ENCODE peak calls at places on chromosomes 6 and 20, in ten cellular contexts. J is progenitor cell of endocrine pancreas; Z is bronchial epithelial cell; V is activated T-cell treated with anti-CD3 and anti-CD28 coated beads, Interleukin-2, amount 50 U/mL, for 48 hours; A is GM03348; T is iris pigment epithelial cell; P is brain microvascular endothelial cell; S is GM23248; K is DMS79; O is left ventricle myocardium inferior. X is an unnamed sample.

GRCh38 chr20:4563534-4563933 is 158.2 kb upstream of the PRND start:
- DNase-seq in J (peak), Z (peak), V (no peak), A (peak), T (peak), P (peak), S (peak), K (no peak), O (no peak), X (no peak)

GRCh38 chr6:39923394-39923793 is 10.9 kb downstream of the MOCS1 start:
- DNase-seq in J (no peak), Z (peak), V (no peak), A (no peak), T (no peak), P (no peak), S (no peak), K (no peak), O (peak), X (no peak)

GRCh38 chr20:40687384-40688128 is 1.5 kb downstream of the MAFB start:
- DNase-seq in J (peak), Z (peak), V (peak), A (peak), T (peak), P (no peak), S (peak), K (no peak), O (peak), X (no peak)

GRCh38 chr6:98529364-98529763 is 305.0 kb upstream of the POU3F2 start:
- DNase-seq in J (no peak), Z (no peak), V (no peak), A (no peak), T (no peak), P (no peak), S (no peak), K (no peak), O (no peak), X (no peak)

GRCh38 chr6:45930419-45931059 is 85.1 kb downstream of the CLIC5 start:
- DNase-seq in J (peak), Z (peak), V (peak), A (peak), T (peak), P (peak), S (peak), K (no peak), O (peak), X (no peak)

GRCh38 chr20:42319614-42320013 is 701.4 kb upstream of the CHD6 start:
- DNase-seq in J (no peak), Z (no peak), V (no peak), A (no peak), T (no peak), P (no peak), S (no peak), K (no peak), O (no peak), X (no peak)

GRCh38 chr6:110326609-110327008 is 31.5 kb downstream of the METTL24 start:
- DNase-seq in J (no peak), Z (no peak), V (no peak), A (no peak), T (no peak), P (no peak), S (no peak), K (no peak), O (no peak), X (no peak)

GRCh38 chr20:59772373-59772705 is 161.1 kb downstream of the SYCP2 start:
- DNase-seq in J (no peak), Z (no peak), V (no peak), A (no peak), T (no peak), P (no peak), S (no peak), K (no peak), O (no peak), X (no peak)

GRCh38 chr20:24804481-24805206 is 144.4 kb upstream of the CST7 start:
- DNase-seq in J (no peak), Z (no peak), V (no peak), A (no peak), T (no peak), P (no peak), S (no peak), K (no peak), O (no peak), X (no peak)

GRCh38 chr6:72974276-72974675 is 251.0 kb downstream of the KHDC1L start:
- DNase-seq in J (no peak), Z (no peak), V (no peak), A (no peak), T (no peak), P (no peak), S (no peak), K (no peak), O (no peak), X (no peak)

GRCh38 chr6:16766836-16767745 is 5.8 kb upstream of the ATXN1 start:
- DNase-seq in J (no peak), Z (no peak), V (no peak), A (no peak), T (peak), P (peak), S (peak), K (no peak), O (no peak), X (no peak)

GRCh38 chr20:3277686-3278465 is 38.9 kb upstream of the SLC4A11 start:
- DNase-seq in J (no peak), Z (no peak), V (no peak), A (no peak), T (no peak), P (no peak), S (no peak), K (no peak), O (no peak), X (no peak)

GRCh38 chr6:116971959-116972358 is 94.9 kb downstream of the RFX6 start:
- DNase-seq in J (no peak), Z (peak), V (no peak), A (peak), T (peak), P (peak), S (peak), K (no peak), O (no peak), X (no peak)

GRCh38 chr20:61938839-61939690 is 126.6 kb downstream of the TAF4 start:
- DNase-seq in J (no peak), Z (no peak), V (no peak), A (no peak), T (no peak), P (no peak), S (no peak), K (no peak), O (peak), X (no peak)

GRCh38 chr20:43364001-43364400 is 93.7 kb upstream of the SRSF6 start:
- DNase-seq in J (no peak), Z (no peak), V (no peak), A (no peak), T (no peak), P (no peak), S (no peak), K (no peak), O (no peak), X (no peak)

GRCh38 chr20:63215101-63216040 is 560 bp downstream of the YTHDF1 start:
- DNase-seq in J (peak), Z (peak), V (peak), A (peak), T (peak), P (peak), S (peak), K (no peak), O (no peak), X (no peak)

GRCh38 chr6:167739721-167740475 is 86.8 kb upstream of the AFDN start:
- DNase-seq in J (no peak), Z (no peak), V (no peak), A (no peak), T (no peak), P (no peak), S (no peak), K (no peak), O (no peak), X (no peak)